ENCODE peak calls at places on chromosomes 11 and 22, in five cellular contexts. C is H1, O is mucosa of descending colon, G is neural progenitor cell, H is GM20000. Q is an unnamed sample.

GRCh38 chr22:39301926-39302325 is 17.5 kb downstream of the RPL3 start:
- DNase-seq in C (no peak), O (no peak), G (no peak), H (no peak), Q (no peak)

GRCh38 chr11:106276126-106276525 is 198.7 kb downstream of the AASDHPPT start:
- DNase-seq in C (no peak), O (no peak), G (no peak), H (no peak), Q (no peak)

GRCh38 chr11:64060861-64061444 is 25.2 kb downstream of the FLRT1 start:
- DNase-seq in C (peak; percentile 89), O (no peak), G (peak; percentile 92), H (peak; percentile 89), Q (no peak)

GRCh38 chr22:38923463-38924196 is 33.8 kb upstream of the APOBEC3A start:
- DNase-seq in C (no peak), O (peak; percentile 74), G (peak; percentile 29), H (no peak), Q (no peak)

GRCh38 chr11:27025957-27026356 is 14.7 kb upstream of the BBOX1 start:
- DNase-seq in C (no peak), O (no peak), G (no peak), H (no peak), Q (no peak)

GRCh38 chr11:80107415-80107814 is 666.6 kb upstream of the TENM4 start:
- DNase-seq in C (no peak), O (no peak), G (no peak), H (no peak), Q (no peak)

GRCh38 chr11:12693485-12694181 is 19.4 kb downstream of the TEAD1 start:
- DNase-seq in C (no peak), O (no peak), G (no peak), H (no peak), Q (no peak)

GRCh38 chr11:129723964-129724291 is 91.7 kb upstream of the TMEM45B start:
- DNase-seq in C (no peak), O (no peak), G (no peak), H (no peak), Q (no peak)

GRCh38 chr11:126862664-126863247 is 137.8 kb downstream of the KIRREL3 start:
- DNase-seq in C (peak; percentile 49), O (no peak), G (peak; percentile 48), H (no peak), Q (no peak)

GRCh38 chr11:118088531-118088930 is 1.8 kb upstream of the SMIM35 start:
- DNase-seq in C (no peak), O (peak; percentile 82), G (no peak), H (no peak), Q (peak; percentile 95)

GRCh38 chr22:49893025-49893424 is 25.2 kb downstream of the ALG12 start:
- DNase-seq in C (no peak), O (no peak), G (no peak), H (no peak), Q (no peak)

GRCh38 chr11:2768471-2769408 is 68.9 kb upstream of the KCNQ1OT1 start:
- DNase-seq in C (peak; percentile 30), O (peak; percentile 29), G (no peak), H (no peak), Q (no peak)

GRCh38 chr22:49772692-49773091 is 55.0 kb downstream of the BRD1 start:
- DNase-seq in C (no peak), O (peak; percentile 34), G (no peak), H (no peak), Q (no peak)

GRCh38 chr22:48651981-48652538 is 1175.6 kb downstream of the BRD1 start:
- DNase-seq in C (no peak), O (no peak), G (no peak), H (no peak), Q (no peak)

GRCh38 chr22:39598017-39598965 is 27.7 kb downstream of the CACNA1I start:
- DNase-seq in C (peak; percentile 95), O (peak; percentile 90), G (peak; percentile 92), H (peak; percentile 65), Q (no peak)

DNA sequence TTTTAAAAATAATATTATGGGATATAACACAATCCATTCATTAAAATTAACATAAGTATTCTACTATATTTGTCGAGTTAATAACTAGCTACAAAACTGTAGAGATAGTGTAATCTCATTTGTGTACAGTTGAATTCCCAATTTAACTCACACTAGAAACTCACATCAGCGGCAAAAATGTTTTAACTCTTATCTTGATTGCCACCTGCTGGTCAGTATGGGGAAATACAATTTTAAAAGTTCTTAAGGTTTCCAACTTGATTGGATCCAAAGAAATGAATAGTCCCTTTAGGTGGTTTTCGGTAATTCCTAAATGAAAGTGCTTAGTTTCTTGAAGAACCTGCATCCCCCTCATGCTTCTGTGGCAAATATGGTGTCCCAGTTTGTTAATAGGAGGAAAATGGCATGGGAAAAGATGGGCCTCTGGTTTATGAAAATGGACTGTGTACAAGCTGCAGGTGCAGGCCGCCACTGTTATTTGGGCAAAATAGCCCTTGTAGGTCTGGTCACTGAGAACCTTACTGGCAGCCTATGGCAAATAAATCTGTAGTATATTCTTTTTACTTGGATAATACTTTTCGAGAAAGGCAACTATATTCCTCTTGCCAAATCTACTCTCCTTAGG is 33.7 kb upstream of the SLC17A6 start:
- DNase-seq in C (no peak), O (no peak), G (peak; percentile 55), H (peak; percentile 16), Q (no peak)
- TF ChIP-seq CTCF in C (peak; percentile 41), O (no peak), G (peak; percentile 84), H (peak; percentile 31), Q (peak; percentile 75)

GRCh38 chr22:19085233-19086043 is 36.8 kb downstream of the DGCR2 start:
- DNase-seq in C (no peak), O (no peak), G (no peak), H (peak; percentile 81), Q (no peak)
- TF ChIP-seq CTCF in C (peak; percentile 53), O (no peak), G (peak; percentile 10), H (peak; percentile 14), Q (peak; percentile 28)

GRCh38 chr11:133577403-133577802 is 45.1 kb upstream of the OPCML start:
- DNase-seq in C (no peak), O (no peak), G (no peak), H (no peak), Q (no peak)

GRCh38 chr11:133581091-133581490 is 48.8 kb upstream of the OPCML start:
- DNase-seq in C (no peak), O (no peak), G (no peak), H (no peak), Q (no peak)

GRCh38 chr11:133570376-133570775 is 38.1 kb upstream of the OPCML start:
- DNase-seq in C (no peak), O (no peak), G (no peak), H (no peak), Q (no peak)

GRCh38 chr11:133579165-133580031 is 47.1 kb upstream of the OPCML start:
- DNase-seq in C (peak; percentile 70), O (no peak), G (peak; percentile 55), H (no peak), Q (no peak)

GRCh38 chr11:133576351-133576750 is 44.0 kb upstream of the OPCML start:
- DNase-seq in C (peak; percentile 91), O (no peak), G (peak; percentile 51), H (no peak), Q (no peak)
- TF ChIP-seq CTCF in C (peak; percentile 87), O (no peak), G (peak; percentile 55), H (no peak), Q (peak; percentile 8)

GRCh38 chr11:1389103-1389931 is 417 bp upstream of the BRSK2 start:
- DNase-seq in C (peak; percentile 99), O (peak; percentile 96), G (peak; percentile 99), H (peak; percentile 96), Q (peak; percentile 96)

GRCh38 chr11:1387521-1387920 is 2.2 kb upstream of the BRSK2 start:
- DNase-seq in C (no peak), O (peak; percentile 48), G (no peak), H (no peak), Q (peak; percentile 44)

GRCh38 chr11:1389932-1390587 is at the start of gene BRSK2:
- DNase-seq in C (no peak), O (no peak), G (no peak), H (no peak), Q (peak; percentile 15)

GRCh38 chr11:1388763-1389102 is 1.0 kb upstream of the BRSK2 start:
- DNase-seq in C (peak; percentile 62), O (no peak), G (peak; percentile 49), H (no peak), Q (no peak)

GRCh38 chr11:1387961-1388762 is 1.6 kb upstream of the BRSK2 start:
- DNase-seq in C (peak; percentile 63), O (peak; percentile 44), G (peak; percentile 44), H (no peak), Q (no peak)
- TF ChIP-seq CTCF in C (peak; percentile 71), O (no peak), G (peak; percentile 27), H (no peak), Q (no peak)

DNA sequence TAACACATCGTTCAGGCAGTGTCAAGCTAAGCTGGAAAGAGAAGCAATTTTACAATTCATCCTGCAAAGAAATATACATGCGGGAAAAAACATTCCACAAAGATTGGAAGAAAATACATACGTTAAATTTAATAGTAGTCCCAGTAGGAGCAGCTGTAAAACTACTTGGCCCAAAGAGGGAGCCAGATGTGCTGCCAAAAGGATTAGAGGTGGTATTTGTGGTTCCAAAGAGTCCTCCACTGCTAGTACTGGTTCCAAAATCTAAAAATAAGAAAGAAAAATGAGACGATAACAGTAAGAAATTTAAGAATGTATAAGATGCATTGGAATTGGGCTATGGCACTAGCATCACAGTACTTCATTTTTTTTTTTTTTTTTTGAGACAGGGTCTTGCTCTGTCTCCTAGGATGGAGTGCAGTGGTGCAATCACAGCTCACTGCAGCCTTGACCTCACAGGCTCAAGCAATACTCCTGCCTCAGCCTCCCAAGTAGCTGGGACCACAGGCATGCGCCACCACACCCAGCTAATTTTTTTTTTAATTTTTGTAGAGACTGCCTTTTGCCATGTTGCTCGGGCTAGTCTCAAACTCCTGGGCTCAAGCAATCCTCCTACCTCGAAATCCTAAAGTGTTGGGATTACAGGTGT is 21.5 kb downstream of the NUP98 start:
- DNase-seq in C (no peak), O (no peak), G (no peak), H (no peak), Q (no peak)
- TF ChIP-seq CTCF in C (no peak), O (no peak), G (no peak), H (no peak), Q (no peak)

GRCh38 chr22:17888855-17889254 is 114.6 kb upstream of the BID start:
- DNase-seq in C (peak; percentile 60), O (no peak), G (peak; percentile 69), H (no peak), Q (no peak)
- TF ChIP-seq CTCF in C (peak; percentile 77), O (no peak), G (peak; percentile 53), H (no peak), Q (no peak)

GRCh38 chr11:68825603-68826002 is 16.1 kb downstream of the CPT1A start:
- DNase-seq in C (peak; percentile 54), O (peak; percentile 90), G (peak; percentile 18), H (no peak), Q (no peak)
- TF ChIP-seq CTCF in C (peak; percentile 59), O (peak; percentile 8), G (peak; percentile 15), H (no peak), Q (no peak)

GRCh38 chr22:22400099-22400498 is 108.4 kb downstream of the ZNF280B start:
- DNase-seq in C (no peak), O (no peak), G (no peak), H (no peak), Q (no peak)
- TF ChIP-seq CTCF in C (peak; percentile 29), O (no peak), G (no peak), H (no peak), Q (no peak)

Q was measured in CD14-positive monocyte.